ENCODE peak calls at places on chromosomes 1 and 21, in eight cellular contexts. One of them, this sample, is unnamed.

GRCh38 chr21:34498623-34499022 is 13.4 kb downstream of the KCNE1 start:
- DNase-seq in astrocyte: no peak
- DNase-seq in hepatocyte: peak; percentile 61
- DNase-seq in fibroblast of lung: peak; percentile 62
- DNase-seq in neural progenitor cell: no peak
- DNase-seq in A673: peak; percentile 33
- DNase-seq in PC-9: no peak
- DNase-seq in keratinocyte: no peak
- DNase-seq in this sample: peak; percentile 47

GRCh38 chr1:83511327-83511726 is 487.6 kb downstream of the TTLL7 start:
- DNase-seq in astrocyte: no peak
- DNase-seq in hepatocyte: no peak
- DNase-seq in fibroblast of lung: peak; percentile 20
- DNase-seq in neural progenitor cell: no peak
- DNase-seq in A673: peak; percentile 11
- DNase-seq in PC-9: no peak
- DNase-seq in keratinocyte: no peak
- DNase-seq in this sample: no peak

GRCh38 chr1:70890408-70890807 is 157.2 kb downstream of the PTGER3 start:
- DNase-seq in astrocyte: no peak
- DNase-seq in hepatocyte: no peak
- DNase-seq in fibroblast of lung: no peak
- DNase-seq in neural progenitor cell: no peak
- DNase-seq in A673: no peak
- DNase-seq in PC-9: no peak
- DNase-seq in keratinocyte: no peak
- DNase-seq in this sample: no peak

GRCh38 chr1:169288011-169288414 is 79.6 kb downstream of the NME7 start:
- DNase-seq in astrocyte: peak; percentile 66
- DNase-seq in hepatocyte: no peak
- DNase-seq in fibroblast of lung: no peak
- DNase-seq in neural progenitor cell: no peak
- DNase-seq in A673: peak; percentile 77
- DNase-seq in PC-9: peak; percentile 7
- DNase-seq in keratinocyte: no peak
- DNase-seq in this sample: peak; percentile 42

GRCh38 chr1:30812093-30812492 is 54.5 kb upstream of the LAPTM5 start:
- DNase-seq in astrocyte: no peak
- DNase-seq in hepatocyte: no peak
- DNase-seq in fibroblast of lung: no peak
- DNase-seq in neural progenitor cell: no peak
- DNase-seq in A673: no peak
- DNase-seq in PC-9: no peak
- DNase-seq in keratinocyte: no peak
- DNase-seq in this sample: no peak

GRCh38 chr1:21904725-21905520 is 32.2 kb downstream of the HSPG2 start:
- DNase-seq in astrocyte: peak; percentile 97
- DNase-seq in hepatocyte: peak; percentile 83
- DNase-seq in fibroblast of lung: peak; percentile 50
- DNase-seq in neural progenitor cell: no peak
- DNase-seq in A673: no peak
- DNase-seq in PC-9: peak; percentile 86
- DNase-seq in keratinocyte: peak; percentile 69
- DNase-seq in this sample: peak; percentile 91

GRCh38 chr1:211731456-211732275 is 56.2 kb upstream of the NEK2 start:
- DNase-seq in astrocyte: no peak
- DNase-seq in hepatocyte: no peak
- DNase-seq in fibroblast of lung: no peak
- DNase-seq in neural progenitor cell: no peak
- DNase-seq in A673: no peak
- DNase-seq in PC-9: no peak
- DNase-seq in keratinocyte: no peak
- DNase-seq in this sample: no peak

GRCh38 chr1:79422726-79423125 is 416.2 kb upstream of the ADGRL4 start:
- DNase-seq in astrocyte: no peak
- DNase-seq in hepatocyte: no peak
- DNase-seq in fibroblast of lung: no peak
- DNase-seq in neural progenitor cell: no peak
- DNase-seq in A673: no peak
- DNase-seq in PC-9: no peak
- DNase-seq in keratinocyte: no peak
- DNase-seq in this sample: no peak

GRCh38 chr1:224223819-224224714 is 41.0 kb downstream of the DEGS1 start:
- DNase-seq in astrocyte: peak; percentile 90
- DNase-seq in hepatocyte: no peak
- DNase-seq in fibroblast of lung: peak; percentile 94
- DNase-seq in neural progenitor cell: no peak
- DNase-seq in A673: no peak
- DNase-seq in PC-9: no peak
- DNase-seq in keratinocyte: no peak
- DNase-seq in this sample: peak; percentile 35

GRCh38 chr1:226217273-226217672 is 6.2 kb upstream of the MIXL1 start:
- DNase-seq in astrocyte: no peak
- DNase-seq in hepatocyte: peak; percentile 38
- DNase-seq in fibroblast of lung: peak; percentile 17
- DNase-seq in neural progenitor cell: no peak
- DNase-seq in A673: no peak
- DNase-seq in PC-9: no peak
- DNase-seq in keratinocyte: no peak
- DNase-seq in this sample: no peak

GRCh38 chr1:166471359-166471758 is 304.6 kb upstream of the FAM78B start:
- DNase-seq in astrocyte: no peak
- DNase-seq in hepatocyte: no peak
- DNase-seq in fibroblast of lung: no peak
- DNase-seq in neural progenitor cell: peak; percentile 12
- DNase-seq in A673: no peak
- DNase-seq in PC-9: no peak
- DNase-seq in keratinocyte: no peak
- DNase-seq in this sample: no peak

GRCh38 chr21:39631842-39632577 is 19.3 kb downstream of the B3GALT5 start:
- DNase-seq in astrocyte: no peak
- DNase-seq in hepatocyte: no peak
- DNase-seq in fibroblast of lung: peak; percentile 8
- DNase-seq in neural progenitor cell: no peak
- DNase-seq in A673: no peak
- DNase-seq in PC-9: no peak
- DNase-seq in keratinocyte: no peak
- DNase-seq in this sample: no peak

GRCh38 chr1:12167493-12168429 is 970 bp downstream of the TNFRSF1B start:
- DNase-seq in astrocyte: no peak
- DNase-seq in hepatocyte: no peak
- DNase-seq in fibroblast of lung: no peak
- DNase-seq in neural progenitor cell: no peak
- DNase-seq in A673: no peak
- DNase-seq in PC-9: no peak
- DNase-seq in keratinocyte: no peak
- DNase-seq in this sample: no peak

GRCh38 chr21:44966135-44967081 is 26.6 kb downstream of the SLX9 start:
- DNase-seq in astrocyte: no peak
- DNase-seq in hepatocyte: no peak
- DNase-seq in fibroblast of lung: no peak
- DNase-seq in neural progenitor cell: no peak
- DNase-seq in A673: peak; percentile 89
- DNase-seq in PC-9: no peak
- DNase-seq in keratinocyte: no peak
- DNase-seq in this sample: no peak

GRCh38 chr1:162093095-162093494 is 23.6 kb downstream of the NOS1AP start:
- DNase-seq in astrocyte: no peak
- DNase-seq in hepatocyte: no peak
- DNase-seq in fibroblast of lung: no peak
- DNase-seq in neural progenitor cell: no peak
- DNase-seq in A673: no peak
- DNase-seq in PC-9: no peak
- DNase-seq in keratinocyte: no peak
- DNase-seq in this sample: no peak

GRCh38 chr1:206886831-206887230 is 10.4 kb upstream of the IL24 start:
- DNase-seq in astrocyte: no peak
- DNase-seq in hepatocyte: no peak
- DNase-seq in fibroblast of lung: peak; percentile 40
- DNase-seq in neural progenitor cell: no peak
- DNase-seq in A673: no peak
- DNase-seq in PC-9: no peak
- DNase-seq in keratinocyte: no peak
- DNase-seq in this sample: no peak

GRCh38 chr1:33032126-33032869 is 4.4 kb downstream of the AK2 start:
- DNase-seq in astrocyte: no peak
- DNase-seq in hepatocyte: no peak
- DNase-seq in fibroblast of lung: peak; percentile 49
- DNase-seq in neural progenitor cell: no peak
- DNase-seq in A673: no peak
- DNase-seq in PC-9: no peak
- DNase-seq in keratinocyte: no peak
- DNase-seq in this sample: no peak

GRCh38 chr1:205377355-205377754 is 20.6 kb upstream of the KLHDC8A start:
- DNase-seq in astrocyte: no peak
- DNase-seq in hepatocyte: no peak
- DNase-seq in fibroblast of lung: no peak
- DNase-seq in neural progenitor cell: no peak
- DNase-seq in A673: no peak
- DNase-seq in PC-9: no peak
- DNase-seq in keratinocyte: no peak
- DNase-seq in this sample: no peak
- TF ChIP-seq EZH2 in astrocyte: no peak
- TF ChIP-seq EZH2 in hepatocyte: no peak
- TF ChIP-seq EZH2 in fibroblast of lung: no peak
- TF ChIP-seq EZH2 in neural progenitor cell: no peak
- TF ChIP-seq EZH2 in A673: no peak
- TF ChIP-seq EZH2 in PC-9: no peak
- TF ChIP-seq EZH2 in keratinocyte: no peak
- TF ChIP-seq EZH2 in this sample: no peak

GRCh38 chr21:38147391-38147790 is 109.4 kb upstream of the KCNJ15 start:
- DNase-seq in astrocyte: no peak
- DNase-seq in hepatocyte: no peak
- DNase-seq in fibroblast of lung: no peak
- DNase-seq in neural progenitor cell: no peak
- DNase-seq in A673: no peak
- DNase-seq in PC-9: no peak
- DNase-seq in keratinocyte: no peak
- DNase-seq in this sample: no peak

GRCh38 chr21:38151021-38151645 is 105.7 kb upstream of the KCNJ15 start:
- DNase-seq in astrocyte: no peak
- DNase-seq in hepatocyte: no peak
- DNase-seq in fibroblast of lung: no peak
- DNase-seq in neural progenitor cell: no peak
- DNase-seq in A673: no peak
- DNase-seq in PC-9: no peak
- DNase-seq in keratinocyte: no peak
- DNase-seq in this sample: peak; percentile 53

GRCh38 chr21:38144193-38144592 is 112.6 kb upstream of the KCNJ15 start:
- DNase-seq in astrocyte: no peak
- DNase-seq in hepatocyte: no peak
- DNase-seq in fibroblast of lung: no peak
- DNase-seq in neural progenitor cell: no peak
- DNase-seq in A673: no peak
- DNase-seq in PC-9: no peak
- DNase-seq in keratinocyte: no peak
- DNase-seq in this sample: no peak

GRCh38 chr21:38145104-38145503 is 111.7 kb upstream of the KCNJ15 start:
- DNase-seq in astrocyte: no peak
- DNase-seq in hepatocyte: no peak
- DNase-seq in fibroblast of lung: no peak
- DNase-seq in neural progenitor cell: no peak
- DNase-seq in A673: no peak
- DNase-seq in PC-9: no peak
- DNase-seq in keratinocyte: no peak
- DNase-seq in this sample: no peak

DNA sequence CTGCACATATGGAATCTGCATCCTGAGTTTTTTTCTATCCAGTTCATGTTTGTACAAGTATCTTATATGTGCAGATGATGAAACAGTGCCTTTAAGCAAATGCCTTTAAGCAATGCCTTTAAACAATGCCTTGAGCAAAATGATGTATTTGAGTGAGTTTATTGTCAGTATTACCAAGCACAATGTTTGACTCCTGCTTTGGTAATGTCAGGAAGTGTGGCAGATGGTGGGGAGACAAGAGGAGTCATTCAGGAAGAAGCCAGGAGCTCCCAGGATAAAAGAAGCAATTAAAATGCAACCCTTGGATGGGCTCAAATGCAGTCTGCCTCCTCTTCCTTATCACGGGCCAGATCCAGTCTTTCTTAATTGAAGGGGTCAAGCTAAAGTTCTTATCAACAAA is 108.7 kb upstream of the KCNJ15 start:
- DNase-seq in astrocyte: no peak
- DNase-seq in hepatocyte: no peak
- DNase-seq in fibroblast of lung: no peak
- DNase-seq in neural progenitor cell: no peak
- DNase-seq in A673: no peak
- DNase-seq in PC-9: no peak
- DNase-seq in keratinocyte: no peak
- DNase-seq in this sample: peak; percentile 56
- TF ChIP-seq CTCF in astrocyte: no peak
- TF ChIP-seq CTCF in hepatocyte: no peak
- TF ChIP-seq CTCF in fibroblast of lung: no peak
- TF ChIP-seq CTCF in neural progenitor cell: no peak
- TF ChIP-seq CTCF in A673: no peak
- TF ChIP-seq CTCF in PC-9: no peak
- TF ChIP-seq CTCF in keratinocyte: no peak
- TF ChIP-seq CTCF in this sample: no peak

GRCh38 chr1:1122981-1123480 is 7.1 kb upstream of the C1orf159 start:
- DNase-seq in astrocyte: no peak
- DNase-seq in hepatocyte: peak; percentile 63
- DNase-seq in fibroblast of lung: no peak
- DNase-seq in neural progenitor cell: no peak
- DNase-seq in A673: peak; percentile 44
- DNase-seq in PC-9: no peak
- DNase-seq in keratinocyte: no peak
- DNase-seq in this sample: no peak

GRCh38 chr1:1123581-1124507 is 8.0 kb upstream of the C1orf159 start:
- DNase-seq in astrocyte: no peak
- DNase-seq in hepatocyte: peak; percentile 3
- DNase-seq in fibroblast of lung: peak; percentile 9
- DNase-seq in neural progenitor cell: no peak
- DNase-seq in A673: peak; percentile 64
- DNase-seq in PC-9: no peak
- DNase-seq in keratinocyte: no peak
- DNase-seq in this sample: no peak

GRCh38 chr1:1121611-1122077 is 5.8 kb upstream of the C1orf159 start:
- DNase-seq in astrocyte: no peak
- DNase-seq in hepatocyte: no peak
- DNase-seq in fibroblast of lung: no peak
- DNase-seq in neural progenitor cell: no peak
- DNase-seq in A673: no peak
- DNase-seq in PC-9: no peak
- DNase-seq in keratinocyte: no peak
- DNase-seq in this sample: no peak

GRCh38 chr1:1120866-1121563 is 5.1 kb upstream of the C1orf159 start:
- DNase-seq in astrocyte: no peak
- DNase-seq in hepatocyte: no peak
- DNase-seq in fibroblast of lung: no peak
- DNase-seq in neural progenitor cell: no peak
- DNase-seq in A673: no peak
- DNase-seq in PC-9: no peak
- DNase-seq in keratinocyte: no peak
- DNase-seq in this sample: no peak

GRCh38 chr1:1122078-1122811 is 6.4 kb upstream of the C1orf159 start:
- DNase-seq in astrocyte: no peak
- DNase-seq in hepatocyte: peak; percentile 92
- DNase-seq in fibroblast of lung: peak; percentile 63
- DNase-seq in neural progenitor cell: peak; percentile 82
- DNase-seq in A673: peak; percentile 83
- DNase-seq in PC-9: peak; percentile 82
- DNase-seq in keratinocyte: no peak
- DNase-seq in this sample: peak; percentile 51
- TF ChIP-seq EZH2 in astrocyte: no peak
- TF ChIP-seq EZH2 in hepatocyte: no peak
- TF ChIP-seq EZH2 in fibroblast of lung: no peak
- TF ChIP-seq EZH2 in neural progenitor cell: no peak
- TF ChIP-seq EZH2 in A673: no peak
- TF ChIP-seq EZH2 in PC-9: no peak
- TF ChIP-seq EZH2 in keratinocyte: no peak
- TF ChIP-seq EZH2 in this sample: no peak

GRCh38 chr1:151715726-151716404 is 738 bp downstream of the CELF3 start:
- DNase-seq in astrocyte: no peak
- DNase-seq in hepatocyte: no peak
- DNase-seq in fibroblast of lung: no peak
- DNase-seq in neural progenitor cell: peak; percentile 80
- DNase-seq in A673: peak; percentile 19
- DNase-seq in PC-9: no peak
- DNase-seq in keratinocyte: no peak
- DNase-seq in this sample: no peak
- TF ChIP-seq CTCF in astrocyte: no peak
- TF ChIP-seq CTCF in hepatocyte: peak; percentile 6
- TF ChIP-seq CTCF in fibroblast of lung: no peak
- TF ChIP-seq CTCF in neural progenitor cell: peak; percentile 62
- TF ChIP-seq CTCF in A673: peak; percentile 14
- TF ChIP-seq CTCF in PC-9: no peak
- TF ChIP-seq CTCF in keratinocyte: no peak
- TF ChIP-seq CTCF in this sample: no peak

This sample was measured in mammary epithelial cell.